ENCODE peak calls at places on chromosomes 3 and 15, in five cellular contexts. C, P, I, N and D are unnamed samples.

GRCh38 chr3:67484085-67484484 is 170.3 kb downstream of the SUCLG2 start:
- DNase-seq in I (no peak), N (no peak), C (no peak), P (no peak), D (no peak)

GRCh38 chr3:94627689-94628088 is 564.8 kb downstream of the NSUN3 start:
- DNase-seq in I (no peak), C (no peak), P (no peak), N (no peak), D (no peak)

GRCh38 chr3:57544181-57545125 is at the start of gene DNAH12:
- DNase-seq in P (peak; percentile 78), N (peak; percentile 83), C (peak; percentile 23), I (peak; percentile 3), D (no peak)

GRCh38 chr3:182246870-182247269 is 535.1 kb downstream of the SOX2 start:
- DNase-seq in C (no peak), P (no peak), I (no peak), N (no peak), D (no peak)

GRCh38 chr15:39969871-39970270 is 36.0 kb downstream of the EIF2AK4 start:
- DNase-seq in I (no peak), N (no peak), C (no peak), P (no peak), D (no peak)

GRCh38 chr15:90762109-90762508 is 45.0 kb downstream of the BLM start:
- DNase-seq in N (peak; percentile 8), I (no peak), P (no peak), C (no peak), D (no peak)

GRCh38 chr15:68581725-68582124 is 2.9 kb downstream of the CORO2B start:
- DNase-seq in I (no peak), P (no peak), C (no peak), N (no peak), D (no peak)

GRCh38 chr3:140597364-140597763 is 80.5 kb upstream of the TRIM42 start:
- DNase-seq in I (no peak), C (no peak), N (no peak), P (no peak), D (no peak)

GRCh38 chr15:48592221-48592731 is 53.2 kb downstream of the FBN1 start:
- DNase-seq in C (no peak), I (no peak), N (no peak), P (no peak), D (no peak)

GRCh38 chr3:458124-458523 is 261.6 kb downstream of the CHL1 start:
- DNase-seq in N (no peak), C (no peak), I (no peak), P (no peak), D (no peak)

GRCh38 chr15:30992465-30992864 is 1.0 kb upstream of the MTMR10 start:
- DNase-seq in I (no peak), C (no peak), P (no peak), N (peak; percentile 34), D (no peak)

GRCh38 chr3:49411550-49411967 is 217 bp downstream of the RHOA start:
- DNase-seq in P (peak; percentile 65), C (no peak), I (peak; percentile 40), N (no peak), D (no peak)

GRCh38 chr15:69812881-69813280 is 284.8 kb downstream of the TLE3 start:
- DNase-seq in N (no peak), C (no peak), P (no peak), I (no peak), D (no peak)